ENCODE peak calls at places on chromosomes 5 and 9, in eight cellular contexts. C is choroid plexus epithelial cell; V is LHCN-M2; N is T1000; U is fibroblast of mammary gland; L is CD8-positive, alpha-beta T cell; I is foreskin fibroblast; D is non-pigmented ciliary epithelial cell. F is an unnamed sample.

GRCh38 chr5:141615991-141616715 is 2.6 kb downstream of the DIAPH1 start:
- DNase-seq in C (no peak), D (no peak), L (no peak), I (no peak), U (no peak), V (no peak), N (no peak), F (no peak)

GRCh38 chr5:132251220-132251725 is 6.2 kb upstream of the PDLIM4 start:
- DNase-seq in N (peak), D (no peak), I (no peak), V (peak), C (no peak), U (peak), L (no peak), F (peak)

GRCh38 chr9:120882935-120883607 is 6.1 kb upstream of the PHF19 start:
- DNase-seq in L (no peak), N (no peak), D (no peak), I (no peak), U (no peak), V (no peak), C (no peak), F (no peak)

GRCh38 chr5:62791059-62791458 is 212.4 kb downstream of the LRRC70 start:
- DNase-seq in C (peak), D (no peak), V (peak), I (no peak), N (no peak), L (no peak), U (peak), F (no peak)

GRCh38 chr5:146340260-146341081 is 1.8 kb downstream of the POU4F3 start:
- DNase-seq in D (peak), L (no peak), U (peak), I (peak), V (peak), C (peak), N (peak), F (peak)

GRCh38 chr5:41871866-41872265 is 1.6 kb upstream of the OXCT1 start:
- DNase-seq in C (peak), I (peak), N (peak), L (no peak), D (no peak), V (peak), U (peak), F (peak)

GRCh38 chr5:93294184-93294583 is 286.8 kb downstream of the NR2F1-AS1 start:
- DNase-seq in N (peak), D (no peak), I (peak), U (peak), C (peak), L (no peak), V (peak), F (no peak)

GRCh38 chr5:80977764-80978163 is 17.6 kb downstream of the RASGRF2 start:
- DNase-seq in U (no peak), N (no peak), L (no peak), C (peak), V (no peak), I (no peak), D (no peak), F (no peak)

GRCh38 chr5:87650284-87650683 is 237.6 kb upstream of the CCNH start:
- DNase-seq in U (peak), L (no peak), D (peak), C (no peak), N (no peak), I (no peak), V (peak), F (no peak)

GRCh38 chr5:135213466-135214239 is 179.6 kb upstream of the PITX1 start:
- DNase-seq in L (no peak), V (no peak), I (no peak), N (no peak), D (no peak), C (no peak), U (no peak), F (peak)

GRCh38 chr9:83285836-83286235 is 222.9 kb upstream of the RASEF start:
- DNase-seq in N (no peak), V (peak), L (no peak), I (no peak), D (no peak), U (no peak), C (no peak), F (no peak)

GRCh38 chr9:129932303-129933151 is 97.3 kb downstream of the USP20 start:
- DNase-seq in I (peak), V (no peak), D (no peak), U (peak), C (peak), L (no peak), N (no peak), F (no peak)

GRCh38 chr5:140243855-140244254 is 59.0 kb downstream of the PFDN1 start:
- DNase-seq in V (no peak), C (no peak), I (no peak), N (no peak), U (no peak), L (no peak), D (no peak), F (peak)

GRCh38 chr9:113602126-113603119 is 138.9 kb downstream of the RGS3 start:
- DNase-seq in L (no peak), V (peak), N (peak), D (no peak), I (peak), C (peak), U (peak), F (peak)

GRCh38 chr5:154076240-154076922 is 37.6 kb downstream of the MFAP3 start:
- DNase-seq in U (no peak), N (no peak), C (no peak), V (no peak), D (no peak), L (no peak), I (no peak), F (no peak)

GRCh38 chr5:154758501-154758900 is 3.3 kb downstream of the LARP1 start:
- DNase-seq in D (no peak), L (no peak), N (no peak), V (no peak), U (no peak), I (no peak), C (no peak), F (no peak)

GRCh38 chr5:146680846-146681585 is 165.0 kb upstream of the GPR151 start:
- DNase-seq in V (no peak), C (no peak), L (no peak), D (no peak), N (no peak), I (no peak), U (no peak), F (no peak)

GRCh38 chr5:9350301-9350797 is 195.5 kb downstream of the SEMA5A start:
- DNase-seq in V (no peak), C (no peak), N (no peak), L (no peak), I (peak), U (peak), D (no peak), F (no peak)

GRCh38 chr9:20701058-20701457 is 17.0 kb downstream of the FOCAD start:
- DNase-seq in L (no peak), D (no peak), I (no peak), V (peak), C (peak), U (no peak), N (no peak), F (no peak)

GRCh38 chr5:346229-346935 is 24.9 kb downstream of the AHRR start:
- DNase-seq in V (no peak), U (no peak), N (no peak), C (no peak), D (no peak), I (no peak), L (no peak), F (peak)

GRCh38 chr5:71482132-71482531 is 26.7 kb downstream of the BDP1 start:
- DNase-seq in C (peak), N (no peak), D (no peak), L (no peak), V (peak), U (peak), I (peak), F (no peak)

GRCh38 chr9:131650254-131650653 is 89.6 kb downstream of the RAPGEF1 start:
- DNase-seq in L (no peak), I (peak), U (peak), N (peak), C (no peak), V (peak), D (no peak), F (peak)

GRCh38 chr9:97954550-97954989 is 16.6 kb upstream of the HEMGN start:
- DNase-seq in L (peak), U (peak), N (no peak), C (peak), I (no peak), D (no peak), V (peak), F (peak)

GRCh38 chr5:77155179-77155839 is 55.2 kb upstream of the PDE8B start:
- DNase-seq in U (no peak), D (no peak), N (no peak), V (no peak), L (peak), C (no peak), I (no peak), F (no peak)

GRCh38 chr9:129026442-129027223 is 1.5 kb downstream of the SH3GLB2 start:
- DNase-seq in I (no peak), V (no peak), N (peak), U (no peak), C (peak), L (no peak), D (no peak), F (peak)

GRCh38 chr5:180555168-180555921 is 36.0 kb downstream of the SCGB3A1 start:
- DNase-seq in C (peak), N (no peak), L (no peak), I (peak), D (peak), V (no peak), U (peak), F (no peak)

GRCh38 chr9:126986506-126986951 is 71.9 kb downstream of the RALGPS1 start:
- DNase-seq in D (no peak), U (peak), L (peak), V (peak), I (no peak), N (no peak), C (no peak), F (no peak)

GRCh38 chr5:180343846-180344327 is 9.2 kb downstream of the GFPT2 start:
- DNase-seq in D (no peak), I (peak), N (no peak), V (peak), C (peak), U (peak), L (no peak), F (peak)

GRCh38 chr5:134133995-134134541 is 19.6 kb downstream of the TCF7 start:
- DNase-seq in D (no peak), I (no peak), U (no peak), C (no peak), N (no peak), L (no peak), V (no peak), F (peak)